ENCODE peak calls at places on chromosomes 12 and 14, in six cellular contexts. R is A549, X is adrenal gland, V is HCT116, W is esophagus squamous epithelium, D is IMR-90. E is an unnamed sample.

GRCh38 chr14:58298880-58299664 is 717 bp downstream of the ARID4A start:
- DNase-seq in X (peak), D (no peak), R (peak), V (no peak), W (no peak), E (peak)

GRCh38 chr12:3968523-3968922 is 95.3 kb upstream of the PARP11 start:
- DNase-seq in D (no peak), R (no peak), W (no peak), V (no peak), X (peak), E (no peak)

GRCh38 chr12:91215940-91216454 is 33.4 kb upstream of the DCN start:
- DNase-seq in W (no peak), D (peak), V (no peak), X (no peak), R (no peak), E (no peak)

GRCh38 chr12:50221228-50222008 is 54.2 kb upstream of the CERS5 start:
- DNase-seq in X (no peak), W (no peak), R (no peak), V (no peak), D (peak), E (no peak)

GRCh38 chr12:41286426-41286825 is 98.3 kb downstream of the PDZRN4 start:
- DNase-seq in X (no peak), W (no peak), D (no peak), R (no peak), V (no peak), E (no peak)

GRCh38 chr14:95157987-95158712 is 821 bp upstream of the DICER1 start:
- DNase-seq in V (no peak), D (no peak), X (no peak), W (no peak), R (peak), E (no peak)

GRCh38 chr12:50825372-50825838 is 17.3 kb upstream of the TMPRSS12 start:
- DNase-seq in W (no peak), R (peak), X (peak), V (peak), D (peak), E (no peak)

GRCh38 chr14:35401853-35402252 is 2.7 kb downstream of the NFKBIA start:
- DNase-seq in W (no peak), X (no peak), R (no peak), V (no peak), D (peak), E (no peak)

GRCh38 chr14:104689620-104690265 is 325 bp downstream of the INF2 start:
- DNase-seq in D (no peak), W (no peak), X (no peak), V (no peak), R (no peak), E (no peak)

GRCh38 chr14:54353694-54354093 is 43.1 kb upstream of the CDKN3 start:
- DNase-seq in V (no peak), W (no peak), X (no peak), R (no peak), D (no peak), E (no peak)

GRCh38 chr12:27573972-27574371 is 50.0 kb downstream of the PPFIBP1 start:
- DNase-seq in X (no peak), V (peak), D (peak), W (no peak), R (no peak), E (no peak)

GRCh38 chr14:54538055-54538454 is 28.3 kb downstream of the CGRRF1 start:
- DNase-seq in W (no peak), D (no peak), X (no peak), R (no peak), V (no peak), E (no peak)

GRCh38 chr12:13564266-13564810 is 367.8 kb downstream of the EMP1 start:
- DNase-seq in W (no peak), R (no peak), V (no peak), D (no peak), X (no peak), E (no peak)

GRCh38 chr12:27651201-27651600 is 45.0 kb upstream of the REP15 start:
- DNase-seq in W (no peak), X (no peak), V (no peak), R (no peak), D (peak), E (no peak)

GRCh38 chr14:51449666-51450061 is 202.0 kb upstream of the FRMD6 start:
- DNase-seq in X (no peak), R (no peak), V (no peak), W (no peak), D (no peak), E (no peak)

GRCh38 chr14:73833024-73833423 is 18.6 kb upstream of the PTGR2 start:
- DNase-seq in W (no peak), D (no peak), V (no peak), X (no peak), R (no peak), E (no peak)

GRCh38 chr14:43116341-43116740 is 1390.7 kb downstream of the FSCB start:
- DNase-seq in R (no peak), X (no peak), W (no peak), D (no peak), V (no peak), E (no peak)

GRCh38 chr12:85029456-85029855 is 6.6 kb downstream of the TSPAN19 start:
- DNase-seq in W (no peak), D (peak), X (no peak), V (peak), R (peak), E (no peak)

GRCh38 chr12:96140110-96140509 is 54.1 kb upstream of the ELK3 start:
- DNase-seq in R (no peak), V (no peak), X (no peak), W (no peak), D (peak), E (no peak)

GRCh38 chr12:93668919-93669418 is 8.2 kb upstream of the CRADD start:
- DNase-seq in R (no peak), W (no peak), X (no peak), D (no peak), V (no peak), E (no peak)

GRCh38 chr12:4141344-4142270 is 132.0 kb upstream of the CCND2 start:
- DNase-seq in X (no peak), D (no peak), W (no peak), V (no peak), R (no peak), E (no peak)

GRCh38 chr14:70116278-70116677 is 72.5 kb downstream of the SLC8A3 start:
- DNase-seq in V (no peak), R (no peak), W (no peak), X (no peak), D (no peak), E (no peak)

GRCh38 chr12:28827841-28828240 is 321.2 kb upstream of the FAR2 start:
- DNase-seq in D (no peak), V (no peak), R (no peak), W (no peak), X (no peak), E (no peak)

GRCh38 chr12:47781479-47782371 is 8.7 kb downstream of the SLC48A1 start:
- DNase-seq in D (no peak), X (no peak), W (no peak), V (no peak), R (no peak), E (no peak)

GRCh38 chr14:73246387-73247150 is 9.3 kb downstream of the PAPLN start:
- DNase-seq in W (no peak), X (no peak), R (no peak), D (no peak), V (no peak), E (no peak)

GRCh38 chr12:60172266-60172665 is 576.4 kb downstream of the SLC16A7 start:
- DNase-seq in V (no peak), X (no peak), W (no peak), D (peak), R (no peak), E (no peak)

GRCh38 chr14:51981218-51981854 is 8.0 kb upstream of the RTRAF start:
- DNase-seq in X (no peak), V (no peak), W (no peak), D (no peak), R (no peak), E (no peak)

GRCh38 chr14:70755655-70756054 is 53.7 kb downstream of the MAP3K9 start:
- DNase-seq in X (no peak), W (no peak), D (no peak), V (no peak), R (no peak), E (no peak)

GRCh38 chr14:69247691-69248440 is 12.1 kb upstream of the GALNT16 start:
- DNase-seq in R (no peak), V (no peak), D (peak), W (no peak), X (peak), E (peak)

GRCh38 chr14:22319526-22320352 is 269.3 kb downstream of the DAD1 start:
- DNase-seq in V (peak), D (peak), R (peak), X (peak), W (no peak), E (peak)

GRCh38 chr12:106855221-106855758 is 80.8 kb downstream of the RIC8B start:
- DNase-seq in W (no peak), R (no peak), X (no peak), V (no peak), D (no peak), E (no peak)

GRCh38 chr12:69070319-69071090 is 137.5 kb upstream of the CPM start:
- DNase-seq in D (peak), V (peak), R (peak), X (peak), W (no peak), E (peak)

GRCh38 chr12:21984375-21984774 is 43.1 kb upstream of the ABCC9 start:
- DNase-seq in D (no peak), W (no peak), V (no peak), X (no peak), R (no peak), E (no peak)
- TF ChIP-seq POLR2A in D (no peak), W (no peak), V (no peak), X (no peak), R (no peak), E (no peak)

DNA sequence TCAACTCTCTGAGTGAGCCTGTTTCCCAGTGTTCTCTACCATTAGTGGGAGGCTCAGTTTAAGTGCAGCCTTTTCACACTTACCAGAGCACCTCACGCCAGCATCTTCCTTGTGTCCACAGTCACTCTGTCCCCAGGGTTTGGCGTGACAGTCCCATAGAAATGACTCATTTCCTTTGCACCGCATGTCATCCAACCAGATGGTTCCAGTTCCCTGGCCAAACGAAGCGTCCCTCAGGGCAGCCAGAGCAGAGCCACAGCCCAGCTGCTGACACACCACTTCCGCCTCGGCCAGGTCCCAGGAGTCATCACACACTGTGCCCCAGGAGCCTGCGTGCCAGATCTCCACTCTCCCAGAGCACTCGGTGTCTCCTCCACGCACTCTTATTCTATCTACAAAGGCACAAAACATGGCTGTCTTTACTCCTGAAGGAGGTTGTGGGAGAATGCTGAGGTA is 65.4 kb downstream of the ACSM4 start:
- DNase-seq in V (peak), X (no peak), R (no peak), D (no peak), W (no peak), E (peak)
- H3K4me3 ChIP-seq in V (peak), X (no peak), R (no peak), D (no peak), W (no peak), E (no peak)

GRCh38 chr12:8562310-8562709 is 21.6 kb upstream of the CLEC4E start:
- DNase-seq in X (no peak), R (no peak), V (no peak), D (no peak), W (no peak), E (no peak)
- TF ChIP-seq CTCF in X (no peak), R (no peak), V (peak), D (no peak), W (no peak), E (no peak)

DNA sequence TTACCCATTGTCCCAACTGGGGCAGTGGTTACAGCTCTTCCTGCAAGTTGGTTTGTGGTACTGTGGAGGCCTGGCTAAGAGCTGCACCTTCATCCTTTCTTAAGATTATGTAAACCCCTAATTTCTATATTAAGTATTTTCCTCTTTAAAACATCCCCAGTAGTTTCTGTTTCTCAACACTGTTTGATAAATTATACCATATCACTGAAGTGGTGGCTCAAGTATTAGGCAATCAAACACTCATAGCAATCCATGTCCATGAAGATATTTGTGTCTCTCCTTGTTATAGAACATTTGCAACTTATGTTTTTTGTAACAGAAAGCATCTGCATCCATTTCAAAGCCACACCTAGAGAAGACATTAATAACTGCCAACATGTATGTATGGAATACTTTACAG is 31.8 kb downstream of the ATXN3 start:
- DNase-seq in D (peak), V (no peak), R (no peak), X (no peak), W (no peak), E (no peak)
- TF ChIP-seq POLR2A in D (no peak), V (no peak), R (no peak), X (no peak), W (no peak), E (no peak)

GRCh38 chr12:6279256-6279628 is 31.2 kb upstream of the PLEKHG6 start:
- DNase-seq in V (no peak), X (no peak), D (no peak), W (no peak), R (no peak), E (peak)
- H3K4me3 ChIP-seq in V (peak), X (no peak), D (no peak), W (no peak), R (peak), E (no peak)

DNA sequence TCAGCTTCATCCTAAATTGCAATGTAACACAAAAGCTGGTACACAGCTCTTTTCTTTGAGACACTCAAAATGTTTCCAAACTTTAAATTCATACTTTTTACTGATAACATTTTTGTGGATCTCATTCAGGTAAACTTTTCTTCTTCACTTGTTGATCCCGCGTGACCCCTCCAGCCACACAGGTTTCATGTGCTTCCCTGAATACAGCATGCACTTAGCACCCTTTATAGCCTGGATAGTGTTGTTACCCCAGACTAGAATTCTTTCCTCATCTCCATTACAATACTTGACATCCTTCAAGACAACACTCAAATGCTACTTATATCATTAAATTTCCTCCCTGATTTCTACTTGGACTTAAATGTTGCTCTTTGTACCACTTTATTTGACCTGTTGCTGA is 373.4 kb downstream of the RAD51B start:
- DNase-seq in W (no peak), R (no peak), V (no peak), D (no peak), X (no peak), E (no peak)
- TF ChIP-seq CTCF in W (no peak), R (no peak), V (no peak), D (no peak), X (no peak), E (no peak)

GRCh38 chr12:48788852-48789775 is at the start of gene ADCY6:
- DNase-seq in V (peak), D (peak), W (no peak), R (peak), X (peak), E (peak)
- TF ChIP-seq POLR2A in V (no peak), D (no peak), W (no peak), R (peak), X (no peak), E (no peak)

DNA sequence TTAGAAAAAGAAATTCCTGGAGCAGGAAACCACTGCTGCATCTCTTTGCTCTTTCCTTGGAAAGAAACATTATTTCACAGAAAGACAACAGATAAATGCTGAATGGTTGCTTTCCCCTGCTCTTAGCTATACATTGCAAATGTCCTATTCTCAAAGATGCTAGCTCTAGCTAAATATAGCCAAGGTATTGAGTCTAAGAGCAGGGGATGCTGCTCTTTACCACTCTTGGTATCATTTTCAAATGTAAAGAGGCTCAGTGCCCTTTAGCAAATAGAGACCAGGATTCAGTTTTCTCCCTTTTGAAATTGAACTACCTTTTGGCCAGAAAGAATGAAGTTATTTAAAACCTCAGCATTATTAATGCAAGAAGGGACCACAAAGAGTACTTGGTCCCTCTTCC is 104.0 kb upstream of the FUT8 start:
- DNase-seq in V (no peak), D (no peak), X (no peak), W (no peak), R (no peak), E (no peak)
- H3K4me3 ChIP-seq in V (no peak), D (no peak), X (no peak), W (no peak), R (no peak), E (no peak)

GRCh38 chr14:100193417-100194357 is 34.2 kb upstream of the DEGS2 start:
- DNase-seq in W (no peak), D (no peak), V (no peak), X (peak), R (no peak), E (no peak)
- TF ChIP-seq CTCF in W (no peak), D (peak), V (no peak), X (no peak), R (no peak), E (no peak)

GRCh38 chr12:52699960-52700359 is 3.4 kb downstream of the KRT77 start:
- DNase-seq in R (no peak), W (no peak), X (no peak), D (no peak), V (no peak), E (no peak)
- TF ChIP-seq POLR2A in R (no peak), W (no peak), X (no peak), D (no peak), V (no peak), E (no peak)

E was measured in lower leg skin.